ENCODE peak calls at places on chromosomes 16 and 17, in four cellular contexts. L, S, Q and F are unnamed samples. For H3K27me3, the result is how much of the 10 kb centered on the place peaks cover.

GRCh38 chr17:69608808-69609494 is 194.5 kb downstream of the MAP2K6 start:
- DNase-seq in L (no peak), S (no peak), Q (no peak), F (peak)

GRCh38 chr16:4347010-4347409 is 4.1 kb downstream of the PAM16 start:
- DNase-seq in L (no peak), S (no peak), Q (no peak), F (no peak)

GRCh38 chr17:66331038-66331816 is 28.8 kb downstream of the PRKCA start:
- DNase-seq in L (no peak), S (no peak), Q (no peak), F (no peak)

GRCh38 chr16:27906883-27907282 is 156.6 kb downstream of the GSG1L start:
- DNase-seq in L (no peak), S (no peak), Q (no peak), F (no peak)

GRCh38 chr17:78506454-78507309 is 70.5 kb downstream of the DNAH17 start:
- DNase-seq in L (no peak), S (no peak), Q (no peak), F (no peak)

GRCh38 chr17:15039366-15039765 is 225.8 kb downstream of the PMP22 start:
- DNase-seq in L (no peak), S (no peak), Q (no peak), F (no peak)

GRCh38 chr17:82092094-82092586 is 5.9 kb downstream of the FASN start:
- DNase-seq in L (no peak), S (no peak), Q (no peak), F (no peak)

GRCh38 chr16:78490847-78491246 is 391.4 kb downstream of the WWOX start:
- DNase-seq in L (no peak), S (no peak), Q (no peak), F (no peak)

GRCh38 chr16:65958096-65958495 is 408.4 kb upstream of the CDH5 start:
- DNase-seq in L (no peak), S (no peak), Q (no peak), F (no peak)

GRCh38 chr16:249431-249830 is 14.8 kb downstream of the FAM234A start:
- DNase-seq in L (no peak), S (no peak), Q (no peak), F (no peak)

GRCh38 chr16:7691533-7691932 is 358.9 kb downstream of the RBFOX1 start:
- DNase-seq in L (no peak), S (no peak), Q (no peak), F (no peak)

GRCh38 chr17:6402258-6402657 is 32.7 kb downstream of the AIPL1 start:
- DNase-seq in L (no peak), S (no peak), Q (no peak), F (no peak)

GRCh38 chr16:27520982-27521673 is 28.6 kb downstream of the GTF3C1 start:
- DNase-seq in L (no peak), S (no peak), Q (no peak), F (no peak)

GRCh38 chr17:44933824-44934744 is 13.5 kb downstream of the KIF18B start:
- DNase-seq in L (no peak), S (no peak), Q (no peak), F (no peak)

GRCh38 chr17:73595068-73595865 is 49.0 kb downstream of the SDK2 start:
- DNase-seq in L (peak), S (no peak), Q (peak), F (no peak)

GRCh38 chr17:59802160-59802559 is 90.6 kb downstream of the TUBD1 start:
- DNase-seq in L (no peak), S (no peak), Q (no peak), F (no peak)

GRCh38 chr17:32835291-32835761 is 41.6 kb downstream of the MYO1D start:
- DNase-seq in L (no peak), S (no peak), Q (no peak), F (no peak)

GRCh38 chr16:13351651-13352217 is 450.3 kb downstream of the SHISA9 start:
- DNase-seq in L (no peak), S (no peak), Q (no peak), F (peak)

GRCh38 chr16:81842564-81843242 is 63.6 kb downstream of the PLCG2 start:
- DNase-seq in L (no peak), S (no peak), Q (no peak), F (no peak)

GRCh38 chr16:56643080-56643778 is 4.8 kb downstream of the MT1A start:
- DNase-seq in L (peak), S (no peak), Q (peak), F (no peak)

GRCh38 chr17:38706625-38707298 is 1.7 kb downstream of the MLLT6 start:
- DNase-seq in L (no peak), S (no peak), Q (no peak), F (no peak)

GRCh38 chr17:63549946-63550815 is at the start of gene DCAF7:
- DNase-seq in L (peak), S (peak), Q (peak), F (peak)

GRCh38 chr17:80424878-80425765 is 10.2 kb downstream of the ENDOV start:
- DNase-seq in L (peak), S (no peak), Q (no peak), F (no peak)

GRCh38 chr16:88649924-88650748 is 717 bp downstream of the CYBA start:
- DNase-seq in L (peak), S (no peak), Q (peak), F (no peak)

GRCh38 chr16:23587726-23588125 is 8.4 kb downstream of the NDUFAB1 start:
- DNase-seq in L (no peak), S (no peak), Q (no peak), F (no peak)

GRCh38 chr16:9159839-9160550 is 68.6 kb downstream of the HAPSTR1 start:
- DNase-seq in L (peak), S (peak), Q (peak), F (no peak)

GRCh38 chr17:75367312-75367711 is 38.2 kb downstream of the GRB2 start:
- DNase-seq in L (no peak), S (no peak), Q (no peak), F (peak)

GRCh38 chr17:43834106-43834505 is 1.2 kb upstream of the MPP3 start:
- DNase-seq in L (no peak), S (no peak), Q (no peak), F (no peak)

GRCh38 chr16:57380671-57381462 is 8.6 kb downstream of the CX3CL1 start:
- DNase-seq in L (no peak), S (no peak), Q (peak), F (no peak)

GRCh38 chr16:5678371-5678770 is 580.8 kb upstream of the EEF2KMT start:
- DNase-seq in L (peak), S (peak), Q (no peak), F (no peak)

GRCh38 chr16:87729266-87729954 is 36.4 kb downstream of the KLHDC4 start:
- DNase-seq in L (no peak), S (no peak), Q (peak), F (no peak)

GRCh38 chr17:43020789-43021738 is 1.1 kb downstream of the VAT1 start:
- DNase-seq in L (peak), S (no peak), Q (peak), F (no peak)

GRCh38 chr17:77846531-77847085 is 111.9 kb upstream of the TNRC6C start:
- DNase-seq in L (no peak), S (no peak), Q (no peak), F (no peak)

GRCh38 chr17:8109669-8110455 is 8.5 kb downstream of the ALOXE3 start:
- DNase-seq in L (peak), S (no peak), Q (peak), F (no peak)
- H3K4me3 ChIP-seq in L (peak), S (peak), Q (peak), F (peak)

GRCh38 chr16:1408171-1408837 is 6.2 kb downstream of the UNKL start:
- DNase-seq in L (peak), S (peak), Q (peak), F (no peak)
- H3K27me3 ChIP-seq in L (under half), S (under half), Q (under half), F (under half)

GRCh38 chr17:4509402-4509801 is 10.7 kb downstream of the SPNS2 start:
- DNase-seq in L (no peak), S (no peak), Q (no peak), F (no peak)

GRCh38 chr17:4509923-4510614 is 11.4 kb downstream of the SPNS2 start:
- DNase-seq in L (no peak), S (no peak), Q (no peak), F (no peak)

GRCh38 chr17:4510615-4510941 is 11.9 kb downstream of the SPNS2 start:
- DNase-seq in L (no peak), S (no peak), Q (no peak), F (no peak)

GRCh38 chr17:4512156-4513112 is 13.8 kb downstream of the SPNS2 start:
- DNase-seq in L (no peak), S (no peak), Q (no peak), F (no peak)

GRCh38 chr17:4511199-4511932 is 12.7 kb downstream of the SPNS2 start:
- DNase-seq in L (no peak), S (no peak), Q (no peak), F (no peak)
- TF ChIP-seq CTCF in L (no peak), S (no peak), Q (no peak), F (no peak)

DNA sequence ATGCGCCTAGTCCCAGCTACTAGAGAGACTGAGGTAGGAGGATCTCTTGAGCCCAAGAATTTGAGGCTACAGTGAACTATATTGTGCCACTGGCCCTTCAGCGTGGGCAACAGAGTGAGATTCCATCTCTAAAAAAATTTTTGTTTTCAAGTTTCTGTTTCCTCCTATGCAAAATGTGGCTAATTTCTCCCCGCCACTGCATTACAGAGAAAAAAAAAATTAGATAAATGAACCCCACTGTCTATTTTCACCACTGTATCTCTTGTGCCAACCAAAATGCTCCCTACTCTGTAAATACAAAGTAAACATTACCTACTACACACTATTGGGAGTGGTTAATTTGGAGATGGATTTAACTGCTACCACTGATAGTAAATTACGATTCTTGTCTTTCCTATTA is 2.0 kb downstream of the MARF1 start:
- DNase-seq in L (no peak), S (no peak), Q (no peak), F (no peak)
- H3K4me3 ChIP-seq in L (no peak), S (no peak), Q (no peak), F (no peak)

GRCh38 chr17:68599873-68600122 is 1.4 kb downstream of the FAM20A start:
- DNase-seq in L (no peak), S (no peak), Q (no peak), F (no peak)
- H3K27me3 ChIP-seq in L (under half), S (under half), Q (half or more), F (under half)

DNA sequence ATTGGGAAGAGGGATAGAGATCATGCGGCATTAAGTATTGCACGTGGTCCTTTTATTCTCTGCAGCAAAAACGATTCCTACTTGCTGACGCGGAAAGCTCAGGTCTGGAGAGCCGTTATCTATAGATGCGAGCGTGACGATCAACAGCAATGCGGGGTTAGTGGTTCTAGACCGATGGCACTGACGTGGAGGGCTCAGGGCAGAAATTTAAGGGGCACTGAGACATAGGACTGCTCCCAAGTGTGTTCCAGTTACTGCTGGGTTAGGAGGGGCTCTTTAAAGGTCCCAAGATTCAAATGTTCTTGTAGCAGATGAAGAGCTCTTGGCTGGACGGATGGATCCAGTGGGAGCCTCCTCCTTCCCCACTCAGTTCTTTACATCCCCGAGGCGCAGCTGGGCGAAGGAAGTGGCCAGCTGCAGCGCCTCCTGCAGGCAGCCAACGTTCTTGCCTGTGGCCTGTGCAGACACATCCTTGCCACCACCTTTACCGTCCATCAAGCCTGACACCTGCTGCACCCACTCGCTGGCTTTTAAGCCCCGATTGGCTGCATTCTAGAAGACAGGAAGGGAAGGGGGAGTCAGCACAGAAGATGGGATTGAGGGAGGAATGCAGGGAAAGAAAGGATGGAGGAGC is 732 bp upstream of the EXOSC6 start:
- DNase-seq in L (peak), S (no peak), Q (peak), F (no peak)
- TF ChIP-seq CTCF in L (peak), S (peak), Q (peak), F (peak)

GRCh38 chr16:3183445-3184139 is 4.4 kb upstream of the OR1F1 start:
- DNase-seq in L (no peak), S (no peak), Q (peak), F (no peak)
- H3K4me3 ChIP-seq in L (no peak), S (peak), Q (peak), F (peak)